ENCODE peak calls at places on chromosome 7, in six cellular contexts. O is AG09309, W is endothelial cell, N is T-helper 2 cell, X is Calu3, Y is heart right ventricle. D is an unnamed sample.

GRCh38 chr7:90824386-90825307 is 228.5 kb downstream of the CDK14 start:
- DNase-seq in X (no peak), W (no peak), Y (no peak), O (peak; percentile 82), N (no peak), D (no peak)

GRCh38 chr7:112792431-112792830 is 2.2 kb upstream of the TMEM168 start:
- DNase-seq in N (no peak), X (no peak), O (no peak), W (no peak), Y (no peak), D (no peak)

GRCh38 chr7:44460325-44460724 is 30.1 kb downstream of the NUDCD3 start:
- DNase-seq in W (no peak), Y (no peak), X (peak; percentile 17), N (no peak), O (no peak), D (no peak)

GRCh38 chr7:112452102-112452888 is 2.0 kb downstream of the IFRD1 start:
- DNase-seq in O (no peak), N (no peak), W (peak; percentile 17), X (peak; percentile 6), Y (peak; percentile 25), D (peak; percentile 77)

GRCh38 chr7:48140001-48140681 is 31.1 kb upstream of the ABCA13 start:
- DNase-seq in Y (no peak), X (peak; percentile 64), O (peak; percentile 20), N (no peak), W (no peak), D (no peak)

GRCh38 chr7:85489498-85489897 is 302.6 kb upstream of the SEMA3D start:
- DNase-seq in O (peak; percentile 91), Y (no peak), N (no peak), X (no peak), W (no peak), D (no peak)

GRCh38 chr7:117164578-117164977 is 158.3 kb downstream of the WNT2 start:
- DNase-seq in O (peak; percentile 76), Y (no peak), X (no peak), N (no peak), W (no peak), D (no peak)

GRCh38 chr7:2607913-2608899 is 23.6 kb upstream of the TTYH3 start:
- DNase-seq in O (no peak), N (no peak), X (no peak), W (no peak), Y (no peak), D (no peak)

GRCh38 chr7:2632717-2633537 is 1.1 kb downstream of the TTYH3 start:
- DNase-seq in O (peak; percentile 31), N (no peak), Y (peak; percentile 70), W (peak; percentile 46), X (peak; percentile 73), D (peak; percentile 83)

GRCh38 chr7:134714791-134715190 is 64.6 kb upstream of the CALD1 start:
- DNase-seq in W (no peak), X (no peak), Y (no peak), N (no peak), O (no peak), D (no peak)

GRCh38 chr7:85454904-85455303 is 268.0 kb upstream of the SEMA3D start:
- DNase-seq in O (no peak), N (no peak), Y (no peak), X (no peak), W (no peak), D (no peak)

GRCh38 chr7:3781607-3782006 is 480.6 kb downstream of the SDK1 start:
- DNase-seq in Y (no peak), W (no peak), O (no peak), X (no peak), N (no peak), D (no peak)

GRCh38 chr7:141697211-141697871 is 4.6 kb downstream of the DENND11 start:
- DNase-seq in X (no peak), N (no peak), W (no peak), Y (no peak), O (peak; percentile 23), D (no peak)

GRCh38 chr7:5702876-5703571 is 78.4 kb downstream of the RNF216 start:
- DNase-seq in O (no peak), Y (no peak), W (no peak), N (no peak), X (no peak), D (no peak)

GRCh38 chr7:31102151-31102972 is 50.3 kb downstream of the ADCYAP1R1 start:
- DNase-seq in N (no peak), Y (no peak), O (no peak), W (no peak), X (no peak), D (peak; percentile 34)

GRCh38 chr7:25790261-25790660 is 361.7 kb upstream of the NFE2L3 start:
- DNase-seq in O (no peak), X (no peak), W (no peak), N (no peak), Y (no peak), D (no peak)

GRCh38 chr7:156943091-156944041 is 6.1 kb upstream of the NOM1 start:
- DNase-seq in Y (no peak), O (no peak), N (no peak), X (peak; percentile 36), W (no peak), D (no peak)

GRCh38 chr7:4416436-4417092 is 265.5 kb upstream of the FOXK1 start:
- DNase-seq in W (no peak), X (peak; percentile 26), O (no peak), Y (no peak), N (no peak), D (no peak)

GRCh38 chr7:111953611-111954010 is 252.6 kb downstream of the DOCK4 start:
- DNase-seq in N (no peak), W (no peak), Y (no peak), O (no peak), X (no peak), D (no peak)

GRCh38 chr7:12635830-12636229 is 51.6 kb upstream of the ARL4A start:
- DNase-seq in W (no peak), Y (no peak), O (no peak), N (no peak), X (no peak), D (no peak)

GRCh38 chr7:41834805-41835694 is 132.2 kb upstream of the INHBA start:
- DNase-seq in O (no peak), W (no peak), N (no peak), Y (no peak), X (no peak), D (no peak)

GRCh38 chr7:98355250-98355538 is 45.7 kb downstream of the BAIAP2L1 start:
- DNase-seq in W (no peak), N (no peak), X (no peak), Y (no peak), O (no peak), D (no peak)

GRCh38 chr7:43653466-43653865 is 70.6 kb downstream of the STK17A start:
- DNase-seq in Y (no peak), X (no peak), O (no peak), N (no peak), W (no peak), D (no peak)

GRCh38 chr7:2263176-2263575 is 21.1 kb downstream of the NUDT1 start:
- DNase-seq in N (no peak), O (no peak), W (no peak), Y (no peak), X (no peak), D (peak; percentile 53)

GRCh38 chr7:17844514-17845196 is 95.6 kb downstream of the SNX13 start:
- DNase-seq in N (no peak), O (no peak), X (peak; percentile 20), W (no peak), Y (no peak), D (no peak)

GRCh38 chr7:47451851-47452205 is 130.1 kb downstream of the TNS3 start:
- DNase-seq in N (no peak), O (no peak), W (no peak), Y (no peak), X (no peak), D (no peak)

GRCh38 chr7:130901209-130901783 is 167.3 kb upstream of the KLF14 start:
- DNase-seq in O (peak; percentile 85), W (no peak), X (peak; percentile 89), Y (peak; percentile 48), N (no peak), D (no peak)

GRCh38 chr7:122136639-122137253 is 7.3 kb downstream of the AASS start:
- DNase-seq in O (no peak), N (no peak), Y (no peak), X (peak; percentile 3), W (no peak), D (no peak)

GRCh38 chr7:77627307-77627671 is 69.0 kb upstream of the RSBN1L start:
- DNase-seq in W (no peak), X (no peak), N (no peak), Y (no peak), O (no peak), D (no peak)

GRCh38 chr7:39413866-39414668 is 152.1 kb upstream of the YAE1 start:
- DNase-seq in Y (peak; percentile 43), W (peak; percentile 61), N (peak; percentile 13), O (no peak), X (peak; percentile 68), D (peak; percentile 64)

GRCh38 chr7:149218469-149219420 is 20.7 kb upstream of the ZNF212 start:
- DNase-seq in N (no peak), X (no peak), Y (no peak), W (no peak), O (no peak), D (no peak)

GRCh38 chr7:30997316-30997715 is 33.6 kb downstream of the GHRHR start:
- DNase-seq in O (no peak), W (no peak), X (no peak), N (no peak), Y (no peak), D (no peak)

D was measured in sciatic nerve.